ENCODE peak calls at places on chromosomes 12 and 14, in four cellular contexts. One of them, this sample, is unnamed.
A peak's percentile ranks its signal among the peaks of the same experiment; 100 is the strongest.

GRCh38 chr14:103112488-103113243 is 10.6 kb upstream of the TNFAIP2 start:
- DNase-seq in HepG2: no peak
- DNase-seq in GM12878: no peak
- DNase-seq in H1: no peak
- DNase-seq in this sample: no peak

GRCh38 chr12:124864326-124864752 is 675 bp upstream of the SCARB1 start:
- DNase-seq in HepG2: no peak
- DNase-seq in GM12878: no peak
- DNase-seq in H1: no peak
- DNase-seq in this sample: no peak

GRCh38 chr14:60553855-60554254 is 44.9 kb downstream of the SIX6 start:
- DNase-seq in HepG2: no peak
- DNase-seq in GM12878: no peak
- DNase-seq in H1: no peak
- DNase-seq in this sample: no peak

GRCh38 chr14:100654814-100655795 is 67.9 kb upstream of the BEGAIN start:
- DNase-seq in HepG2: no peak
- DNase-seq in GM12878: no peak
- DNase-seq in H1: peak; percentile 83
- DNase-seq in this sample: peak; percentile 84

GRCh38 chr12:100675432-100675831 is 101.9 kb downstream of the GAS2L3 start:
- DNase-seq in HepG2: no peak
- DNase-seq in GM12878: no peak
- DNase-seq in H1: no peak
- DNase-seq in this sample: peak; percentile 40

GRCh38 chr12:104720346-104721064 is 237.6 kb downstream of the SLC41A2 start:
- DNase-seq in HepG2: no peak
- DNase-seq in GM12878: no peak
- DNase-seq in H1: no peak
- DNase-seq in this sample: no peak

GRCh38 chr12:38099686-38100085 is 216.9 kb upstream of the ALG10B start:
- DNase-seq in HepG2: no peak
- DNase-seq in GM12878: no peak
- DNase-seq in H1: no peak
- DNase-seq in this sample: no peak

GRCh38 chr12:71045781-71046180 is 112.0 kb downstream of the TSPAN8 start:
- DNase-seq in HepG2: no peak
- DNase-seq in GM12878: no peak
- DNase-seq in H1: no peak
- DNase-seq in this sample: no peak

GRCh38 chr14:35446450-35446849 is 41.9 kb upstream of the NFKBIA start:
- DNase-seq in HepG2: no peak
- DNase-seq in GM12878: no peak
- DNase-seq in H1: no peak
- DNase-seq in this sample: no peak

GRCh38 chr12:26938660-26939185 is 453 bp downstream of the FGFR1OP2 start:
- DNase-seq in HepG2: peak; percentile 35
- DNase-seq in GM12878: no peak
- DNase-seq in H1: no peak
- DNase-seq in this sample: no peak

GRCh38 chr14:90797451-90797850 is 18.8 kb downstream of the TTC7B start:
- DNase-seq in HepG2: no peak
- DNase-seq in GM12878: no peak
- DNase-seq in H1: no peak
- DNase-seq in this sample: no peak

GRCh38 chr14:86333506-86333905 is 803.6 kb downstream of the FLRT2 start:
- DNase-seq in HepG2: no peak
- DNase-seq in GM12878: no peak
- DNase-seq in H1: no peak
- DNase-seq in this sample: no peak

GRCh38 chr14:52325126-52325525 is 11.0 kb downstream of the PTGER2 start:
- DNase-seq in HepG2: no peak
- DNase-seq in GM12878: peak; percentile 92
- DNase-seq in H1: no peak
- DNase-seq in this sample: no peak

GRCh38 chr12:116726749-116727148 is 11.1 kb downstream of the SPRING1 start:
- DNase-seq in HepG2: no peak
- DNase-seq in GM12878: no peak
- DNase-seq in H1: no peak
- DNase-seq in this sample: no peak

GRCh38 chr12:88931598-88931997 is 351.3 kb upstream of the KITLG start:
- DNase-seq in HepG2: peak; percentile 78
- DNase-seq in GM12878: no peak
- DNase-seq in H1: no peak
- DNase-seq in this sample: peak; percentile 4

GRCh38 chr14:105944632-105945610 is 418.5 kb downstream of the TMEM121 start:
- DNase-seq in HepG2: peak; percentile 67
- DNase-seq in GM12878: no peak
- DNase-seq in H1: peak; percentile 44
- DNase-seq in this sample: peak; percentile 85

GRCh38 chr12:89327477-89328094 is 24.7 kb downstream of the DUSP6 start:
- DNase-seq in HepG2: no peak
- DNase-seq in GM12878: no peak
- DNase-seq in H1: no peak
- DNase-seq in this sample: no peak

GRCh38 chr12:82857276-82857675 is 170.6 kb downstream of the TMTC2 start:
- DNase-seq in HepG2: no peak
- DNase-seq in GM12878: no peak
- DNase-seq in H1: no peak
- DNase-seq in this sample: no peak

GRCh38 chr12:74242088-74242487 is 295.5 kb upstream of the ATXN7L3B start:
- DNase-seq in HepG2: no peak
- DNase-seq in GM12878: no peak
- DNase-seq in H1: no peak
- DNase-seq in this sample: no peak

DNA sequence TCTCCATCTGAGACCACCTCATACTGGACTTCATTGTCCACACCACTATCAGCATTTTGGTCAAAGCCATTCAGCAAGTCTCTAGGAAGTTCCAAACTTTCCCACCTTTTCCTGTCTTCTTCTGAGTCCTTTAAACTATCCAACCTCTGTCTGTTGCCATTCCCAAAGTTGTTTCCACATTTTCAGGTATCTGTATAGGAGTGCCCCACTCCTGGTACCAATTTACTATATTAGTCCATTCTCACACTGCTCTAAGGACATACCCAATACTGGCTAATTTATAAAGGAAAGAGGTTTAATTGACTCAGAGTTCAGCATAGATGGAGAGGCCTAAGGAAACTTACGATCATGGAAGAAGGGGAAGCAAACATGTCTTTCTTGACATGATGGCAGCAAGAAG is 292.2 kb upstream of the ATXN7L3B start:
- DNase-seq in HepG2: no peak
- DNase-seq in GM12878: no peak
- DNase-seq in H1: no peak
- DNase-seq in this sample: no peak
- TF ChIP-seq TCF12 in HepG2: no peak
- TF ChIP-seq TCF12 in GM12878: no peak
- TF ChIP-seq TCF12 in H1: no peak
- TF ChIP-seq TCF12 in this sample: no peak

DNA sequence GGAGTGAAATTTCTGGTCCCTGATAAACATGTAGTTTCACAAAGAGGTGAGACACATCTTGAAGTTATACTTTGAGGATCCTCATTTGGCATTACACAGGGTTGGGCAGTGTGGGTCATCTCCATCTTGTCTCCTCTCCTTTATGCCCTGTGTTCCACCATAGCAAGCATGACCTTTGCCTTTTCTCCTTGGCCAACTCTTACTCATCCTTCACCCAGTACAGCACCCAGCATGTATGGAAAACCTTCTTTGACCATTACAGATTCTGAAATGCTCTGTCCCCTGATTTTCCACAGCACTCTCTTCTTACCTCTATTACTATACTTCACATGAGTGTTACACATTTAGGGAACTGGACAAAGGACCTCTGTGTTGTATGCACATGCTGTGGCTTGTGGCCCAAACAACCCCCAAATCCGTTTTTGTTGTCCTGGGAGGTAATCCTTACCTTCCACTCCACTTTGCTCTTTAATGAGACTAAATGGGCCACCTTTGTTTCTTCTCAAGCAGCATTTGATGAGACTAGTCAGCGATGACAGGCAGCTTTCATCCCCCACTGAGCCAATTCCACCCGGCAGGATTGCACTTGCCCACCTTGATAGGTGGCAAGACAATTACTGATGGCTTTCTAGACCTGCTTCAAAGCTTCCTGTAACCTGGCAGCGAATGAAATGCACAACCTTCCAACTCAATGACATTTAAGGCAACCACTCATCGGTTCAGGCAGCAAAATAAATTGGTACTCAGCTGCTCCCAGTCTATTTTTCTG is 163.5 kb downstream of the MON2 start:
- DNase-seq in HepG2: no peak
- DNase-seq in GM12878: no peak
- DNase-seq in H1: no peak
- DNase-seq in this sample: no peak
- TF ChIP-seq TCF12 in HepG2: no peak
- TF ChIP-seq TCF12 in GM12878: no peak
- TF ChIP-seq TCF12 in H1: no peak
- TF ChIP-seq TCF12 in this sample: no peak

GRCh38 chr12:132161046-132161781 is 17.0 kb downstream of the NOC4L start:
- DNase-seq in HepG2: no peak
- DNase-seq in GM12878: no peak
- DNase-seq in H1: no peak
- DNase-seq in this sample: peak; percentile 51
- TF ChIP-seq TCF12 in HepG2: no peak
- TF ChIP-seq TCF12 in GM12878: no peak
- TF ChIP-seq TCF12 in H1: no peak
- TF ChIP-seq TCF12 in this sample: no peak

GRCh38 chr12:11577658-11578260 is 71.7 kb upstream of the ETV6 start:
- DNase-seq in HepG2: no peak
- DNase-seq in GM12878: no peak
- DNase-seq in H1: no peak
- DNase-seq in this sample: no peak

GRCh38 chr12:11584213-11584855 is 65.1 kb upstream of the ETV6 start:
- DNase-seq in HepG2: no peak
- DNase-seq in GM12878: no peak
- DNase-seq in H1: no peak
- DNase-seq in this sample: no peak

GRCh38 chr12:11578461-11578993 is 70.9 kb upstream of the ETV6 start:
- DNase-seq in HepG2: no peak
- DNase-seq in GM12878: peak; percentile 80
- DNase-seq in H1: no peak
- DNase-seq in this sample: no peak

GRCh38 chr12:11580125-11580751 is 69.2 kb upstream of the ETV6 start:
- DNase-seq in HepG2: no peak
- DNase-seq in GM12878: peak; percentile 71
- DNase-seq in H1: no peak
- DNase-seq in this sample: no peak

GRCh38 chr12:11581179-11581755 is 68.2 kb upstream of the ETV6 start:
- DNase-seq in HepG2: peak; percentile 50
- DNase-seq in GM12878: no peak
- DNase-seq in H1: peak; percentile 66
- DNase-seq in this sample: peak; percentile 51
- TF ChIP-seq TCF12 in HepG2: no peak
- TF ChIP-seq TCF12 in GM12878: no peak
- TF ChIP-seq TCF12 in H1: no peak
- TF ChIP-seq TCF12 in this sample: no peak

GRCh38 chr14:64725360-64725815 is 21.2 kb downstream of the PLEKHG3 start:
- DNase-seq in HepG2: no peak
- DNase-seq in GM12878: no peak
- DNase-seq in H1: no peak
- DNase-seq in this sample: no peak

GRCh38 chr14:64721899-64722298 is 17.7 kb downstream of the PLEKHG3 start:
- DNase-seq in HepG2: no peak
- DNase-seq in GM12878: no peak
- DNase-seq in H1: no peak
- DNase-seq in this sample: no peak

GRCh38 chr14:64722842-64723447 is 18.7 kb downstream of the PLEKHG3 start:
- DNase-seq in HepG2: no peak
- DNase-seq in GM12878: no peak
- DNase-seq in H1: no peak
- DNase-seq in this sample: no peak

GRCh38 chr14:64724578-64724930 is 20.3 kb downstream of the PLEKHG3 start:
- DNase-seq in HepG2: no peak
- DNase-seq in GM12878: no peak
- DNase-seq in H1: no peak
- DNase-seq in this sample: no peak

GRCh38 chr14:64723691-64724577 is 19.7 kb downstream of the PLEKHG3 start:
- DNase-seq in HepG2: no peak
- DNase-seq in GM12878: no peak
- DNase-seq in H1: no peak
- DNase-seq in this sample: no peak
- TF ChIP-seq TCF12 in HepG2: no peak
- TF ChIP-seq TCF12 in GM12878: no peak
- TF ChIP-seq TCF12 in H1: no peak
- TF ChIP-seq TCF12 in this sample: no peak

GRCh38 chr12:106030210-106031175 is 108.3 kb downstream of the NUAK1 start:
- DNase-seq in HepG2: no peak
- DNase-seq in GM12878: no peak
- DNase-seq in H1: no peak
- DNase-seq in this sample: peak; percentile 15
- TF ChIP-seq TCF12 in HepG2: no peak
- TF ChIP-seq TCF12 in GM12878: no peak
- TF ChIP-seq TCF12 in H1: no peak
- TF ChIP-seq TCF12 in this sample: peak; percentile 91

DNA sequence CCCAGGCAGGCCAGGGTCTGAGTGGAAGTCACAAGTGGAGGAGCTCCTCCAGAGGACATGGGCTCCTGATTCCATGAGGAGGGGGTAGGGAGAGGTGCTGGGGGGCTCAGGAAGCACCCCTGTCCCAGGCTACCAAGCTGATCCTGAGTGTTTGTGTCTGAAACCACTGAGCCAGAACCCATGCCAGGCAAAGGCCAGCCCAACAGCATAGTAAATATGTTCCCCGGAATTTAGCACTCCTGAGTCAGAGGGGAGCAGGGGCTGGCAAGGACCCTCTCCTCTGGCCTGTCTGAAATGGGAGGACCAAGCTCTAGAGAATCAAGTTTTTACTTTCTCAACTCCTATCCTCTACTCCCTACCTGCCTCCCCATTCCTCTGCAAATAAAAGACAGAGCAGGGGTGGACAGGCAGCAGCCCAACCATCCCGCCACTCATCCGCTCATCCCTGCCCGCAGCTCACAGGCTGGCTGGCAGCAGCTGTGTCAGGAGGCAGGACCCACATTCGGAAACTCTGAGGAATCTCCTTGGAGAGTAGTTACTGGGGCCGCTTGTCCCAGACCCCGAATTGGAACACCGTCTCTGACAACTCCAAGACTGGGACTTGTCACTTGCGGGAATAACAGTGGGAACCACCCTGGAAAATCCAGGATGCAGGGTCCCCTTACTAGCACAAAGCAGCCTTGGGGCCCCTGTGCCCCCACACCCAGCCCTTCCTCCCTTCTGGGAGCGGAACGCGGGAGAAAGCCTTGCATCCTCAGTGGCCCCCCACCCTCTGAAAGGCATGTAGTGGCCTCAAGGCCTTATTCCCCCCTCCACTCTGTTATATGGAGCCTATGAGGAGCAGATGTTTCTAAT is 102.5 kb downstream of the ZFP36L1 start:
- DNase-seq in HepG2: no peak
- DNase-seq in GM12878: no peak
- DNase-seq in H1: no peak
- DNase-seq in this sample: peak; percentile 37
- TF ChIP-seq TCF12 in HepG2: no peak
- TF ChIP-seq TCF12 in GM12878: no peak
- TF ChIP-seq TCF12 in H1: no peak
- TF ChIP-seq TCF12 in this sample: no peak